ENCODE peak calls at places on chromosome 16, in eight cellular contexts. S is mucosa of descending colon; L is T-cell; O is ACHN; K is activated CD4-positive, alpha-beta T cell treated with anti-CD3 and anti-CD28 coated beads, Interleukin-2, amount 50 U/mL, for 1 hour; T is activated CD4-positive, alpha-beta memory T cell treated with anti-CD3 and anti-CD28 coated beads, Interleukin-2, amount 10 ng/mL, durations not matched to agents 7 days and 5 days; F is erythroblast; Z is COLO829. C is an unnamed sample.

GRCh38 chr16:17359778-17360177 is 111.0 kb downstream of the XYLT1 start:
- DNase-seq in S (no peak), L (no peak), O (no peak), K (peak; percentile 36), T (peak; percentile 61), F (no peak), Z (peak; percentile 61), C (no peak)

GRCh38 chr16:83215417-83216001 is 588.7 kb downstream of the CDH13 start:
- DNase-seq in S (peak; percentile 63), L (peak; percentile 15), O (peak; percentile 71), K (peak; percentile 34), T (peak; percentile 56), F (peak; percentile 51), Z (peak; percentile 44), C (peak; percentile 46)

GRCh38 chr16:68229431-68230175 is 6.3 kb downstream of the ESRP2 start:
- DNase-seq in S (no peak), L (no peak), O (peak; percentile 73), K (peak; percentile 41), T (no peak), F (peak; percentile 82), Z (peak; percentile 49), C (peak; percentile 22)

GRCh38 chr16:82630219-82630618 is 3.5 kb downstream of the CDH13 start:
- DNase-seq in S (no peak), L (no peak), O (no peak), K (no peak), T (no peak), F (no peak), Z (no peak), C (no peak)

GRCh38 chr16:50539822-50540710 is 8.1 kb upstream of the NKD1 start:
- DNase-seq in S (no peak), L (no peak), O (no peak), K (no peak), T (no peak), F (no peak), Z (no peak), C (no peak)

GRCh38 chr16:11833951-11834695 is 17.2 kb downstream of the RSL1D1 start:
- DNase-seq in S (no peak), L (no peak), O (no peak), K (no peak), T (no peak), F (no peak), Z (no peak), C (no peak)

GRCh38 chr16:30948956-30949654 is at the start of gene ORAI3:
- DNase-seq in S (peak; percentile 82), L (no peak), O (peak; percentile 73), K (peak; percentile 29), T (peak; percentile 62), F (peak; percentile 70), Z (no peak), C (no peak)

GRCh38 chr16:27824786-27825185 is 238.7 kb downstream of the GSG1L start:
- DNase-seq in S (no peak), L (no peak), O (no peak), K (no peak), T (no peak), F (no peak), Z (no peak), C (no peak)

GRCh38 chr16:88705076-88705684 is 1.0 kb downstream of the RNF166 start:
- DNase-seq in S (peak; percentile 41), L (peak; percentile 44), O (no peak), K (peak; percentile 43), T (peak; percentile 40), F (peak; percentile 61), Z (no peak), C (no peak)

GRCh38 chr16:88570691-88571092 is 489 bp downstream of the ZC3H18 start:
- DNase-seq in S (no peak), L (peak; percentile 31), O (peak; percentile 39), K (peak; percentile 47), T (peak; percentile 56), F (peak; percentile 72), Z (no peak), C (peak; percentile 22)

GRCh38 chr16:67539271-67539670 is 10.6 kb downstream of the RIPOR1 start:
- DNase-seq in S (no peak), L (no peak), O (no peak), K (no peak), T (no peak), F (no peak), Z (no peak), C (no peak)

GRCh38 chr16:75218256-75219076 is at the start of gene CTRB1:
- DNase-seq in S (no peak), L (no peak), O (no peak), K (no peak), T (no peak), F (no peak), Z (no peak), C (no peak)

GRCh38 chr16:86590501-86591144 is 12.3 kb downstream of the FOXL1 start:
- DNase-seq in S (no peak), L (no peak), O (no peak), K (no peak), T (no peak), F (no peak), Z (no peak), C (no peak)

GRCh38 chr16:86073763-86074493 is 175.0 kb downstream of the IRF8 start:
- DNase-seq in S (no peak), L (no peak), O (no peak), K (no peak), T (no peak), F (no peak), Z (no peak), C (no peak)

GRCh38 chr16:89216315-89217137 is 977 bp upstream of the ZNF778 start:
- DNase-seq in S (peak; percentile 89), L (peak; percentile 84), O (peak; percentile 85), K (peak; percentile 82), T (peak; percentile 87), F (peak; percentile 91), Z (peak; percentile 57), C (peak; percentile 73)

GRCh38 chr16:86575754-86576557 is 2.4 kb upstream of the FOXL1 start:
- DNase-seq in S (peak; percentile 77), L (peak; percentile 31), O (peak; percentile 98), K (peak; percentile 37), T (peak; percentile 68), F (peak; percentile 60), Z (peak; percentile 33), C (peak; percentile 21)

GRCh38 chr16:9820481-9821246 is 361.6 kb downstream of the GRIN2A start:
- DNase-seq in S (no peak), L (no peak), O (no peak), K (no peak), T (no peak), F (no peak), Z (no peak), C (no peak)

GRCh38 chr16:80144191-80144590 is 396.6 kb upstream of the DYNLRB2 start:
- DNase-seq in S (no peak), L (no peak), O (no peak), K (no peak), T (no peak), F (no peak), Z (no peak), C (no peak)

GRCh38 chr16:48451323-48451722 is 66.1 kb upstream of the SIAH1 start:
- DNase-seq in S (no peak), L (no peak), O (no peak), K (no peak), T (no peak), F (no peak), Z (no peak), C (no peak)

GRCh38 chr16:64269756-64270155 is 852.1 kb downstream of the CDH11 start:
- DNase-seq in S (no peak), L (no peak), O (no peak), K (no peak), T (no peak), F (no peak), Z (no peak), C (no peak)

GRCh38 chr16:49932943-49933342 is 77.0 kb upstream of the ZNF423 start:
- DNase-seq in S (no peak), L (no peak), O (no peak), K (no peak), T (no peak), F (no peak), Z (no peak), C (no peak)

GRCh38 chr16:81647527-81647926 is 131.6 kb upstream of the PLCG2 start:
- DNase-seq in S (no peak), L (no peak), O (peak; percentile 86), K (no peak), T (no peak), F (no peak), Z (no peak), C (no peak)

GRCh38 chr16:1022466-1022865 is 40.9 kb downstream of the SOX8 start:
- DNase-seq in S (no peak), L (no peak), O (no peak), K (no peak), T (no peak), F (no peak), Z (no peak), C (no peak)

GRCh38 chr16:88368036-88368435 is 14.7 kb upstream of the ZNF469 start:
- DNase-seq in S (peak; percentile 5), L (no peak), O (no peak), K (no peak), T (no peak), F (no peak), Z (no peak), C (no peak)